ENCODE peak calls at places on chromosome 1, in ten cellular contexts. N is HS-5; M is activated T-cell treated with anti-CD3 and anti-CD28 coated beads for 4 hours; P is activated CD4-positive, alpha-beta T cell treated with anti-CD3 and anti-CD28 coated beads, Interleukin-2, amount 10 ng/mL, durations not matched to agents 7 days and 5 days; F is GM23338; D is HT-29; B is putamen; R is psoas muscle; L is AG08396; U is NCI-H748 treated with DMSO at 0.1 percent for 48 hours. G is an unnamed sample.
A peak's percentile ranks its signal among the peaks of the same experiment; 100 is the strongest.

GRCh38 chr1:53657256-53657805 is 81.6 kb downstream of the GLIS1 start:
- DNase-seq in F (no peak), N (no peak), R (no peak), U (no peak), D (no peak), M (no peak), B (no peak), P (no peak), L (no peak), G (no peak)

GRCh38 chr1:77319036-77319705 is 37.4 kb downstream of the AK5 start:
- DNase-seq in N (peak; percentile 52), D (no peak), P (no peak), B (no peak), U (no peak), L (no peak), R (no peak), F (no peak), M (no peak), G (no peak)

GRCh38 chr1:90434460-90434859 is 282.6 kb downstream of the BARHL2 start:
- DNase-seq in U (no peak), M (no peak), F (peak; percentile 49), L (no peak), D (peak; percentile 6), P (no peak), R (no peak), B (no peak), N (no peak), G (peak; percentile 6)

GRCh38 chr1:245046310-245046709 is 108.5 kb upstream of the KIF26B start:
- DNase-seq in B (no peak), L (no peak), P (no peak), F (no peak), M (no peak), R (no peak), D (no peak), N (no peak), U (no peak), G (no peak)

GRCh38 chr1:240693036-240693435 is 81.1 kb upstream of the GREM2 start:
- DNase-seq in L (no peak), U (no peak), F (no peak), D (no peak), R (no peak), B (no peak), P (no peak), N (no peak), M (no peak), G (no peak)

GRCh38 chr1:10754571-10755329 is 41.7 kb downstream of the CASZ1 start:
- DNase-seq in L (peak; percentile 54), F (no peak), B (no peak), R (no peak), U (no peak), M (no peak), N (no peak), D (no peak), P (no peak), G (no peak)

GRCh38 chr1:233843523-233844204 is 60.8 kb upstream of the SLC35F3 start:
- DNase-seq in R (no peak), P (no peak), U (no peak), M (no peak), N (no peak), B (no peak), L (no peak), D (no peak), F (no peak), G (peak; percentile 48)

GRCh38 chr1:206581571-206581981 is 30.7 kb downstream of the EIF2D start:
- DNase-seq in N (no peak), R (no peak), L (no peak), D (no peak), M (peak; percentile 79), U (no peak), B (no peak), F (no peak), P (no peak), G (no peak)

GRCh38 chr1:82896036-82896435 is 1095.3 kb downstream of the ADGRL2 start:
- DNase-seq in N (no peak), F (no peak), M (no peak), P (no peak), R (no peak), B (no peak), U (no peak), L (no peak), D (no peak), G (no peak)